ENCODE peak calls at places on chromosomes 5 and 9, in four cellular contexts. Q, A, O and U are unnamed samples.

GRCh38 chr5:180099733-180100611 is 28.4 kb upstream of the RNF130 start:
- DNase-seq in O (no peak), A (no peak), Q (no peak), U (no peak)

GRCh38 chr9:96009223-96009602 is 133.7 kb downstream of the ERCC6L2 start:
- DNase-seq in Q (no peak), A (no peak), O (no peak), U (no peak)

GRCh38 chr5:146002491-146002890 is 66.1 kb downstream of the SH3RF2 start:
- DNase-seq in O (no peak), Q (no peak), A (no peak), U (no peak)

GRCh38 chr5:38541174-38541724 is 15.2 kb downstream of the LIFR start:
- DNase-seq in A (no peak), O (no peak), Q (no peak), U (no peak)

GRCh38 chr5:180723936-180724335 is 15.9 kb downstream of the OR2Y1 start:
- DNase-seq in Q (no peak), A (no peak), O (no peak), U (no peak)

GRCh38 chr5:40733439-40733838 is 22.3 kb downstream of the TTC33 start:
- DNase-seq in A (no peak), Q (no peak), O (no peak), U (no peak)

GRCh38 chr9:31839273-31839672 is 545.2 kb upstream of the ACO1 start:
- DNase-seq in A (no peak), Q (no peak), O (no peak), U (no peak)

GRCh38 chr9:73869261-73869660 is 627.9 kb upstream of the RORB start:
- DNase-seq in O (no peak), Q (peak), A (peak), U (peak)

GRCh38 chr5:173736374-173736773 is 119.9 kb upstream of the BOD1 start:
- DNase-seq in O (no peak), Q (no peak), A (no peak), U (peak)

GRCh38 chr5:153400931-153401330 is 89.5 kb upstream of the GRIA1 start:
- DNase-seq in Q (no peak), A (no peak), O (no peak), U (no peak)

GRCh38 chr5:149782018-149782899 is 52.1 kb downstream of the PPARGC1B start:
- DNase-seq in O (no peak), Q (no peak), A (no peak), U (peak)

GRCh38 chr9:123111977-123112869 is 78.8 kb downstream of the GPR21 start:
- DNase-seq in O (no peak), Q (peak), A (no peak), U (no peak)

GRCh38 chr5:218457-219289 is 553 bp downstream of the SDHA start:
- DNase-seq in O (peak), Q (peak), A (peak), U (peak)

GRCh38 chr5:135012951-135013391 is 21.1 kb downstream of the PITX1 start:
- DNase-seq in A (no peak), O (no peak), Q (peak), U (no peak)

GRCh38 chr5:170787216-170787615 is 3.7 kb downstream of the GABRP start:
- DNase-seq in Q (no peak), O (no peak), A (no peak), U (no peak)

GRCh38 chr9:90985631-90986030 is 184.0 kb downstream of the SYK start:
- DNase-seq in A (no peak), O (no peak), Q (no peak), U (no peak)

GRCh38 chr5:3590253-3590966 is 5.2 kb upstream of the IRX1 start:
- DNase-seq in A (no peak), Q (no peak), O (no peak), U (no peak)

GRCh38 chr5:158069838-158070237 is 210.9 kb upstream of the CLINT1 start:
- DNase-seq in A (no peak), Q (no peak), O (no peak), U (no peak)

GRCh38 chr5:158070855-158071254 is 211.9 kb upstream of the CLINT1 start:
- DNase-seq in A (no peak), O (no peak), Q (no peak), U (no peak)

GRCh38 chr5:158064331-158065123 is 205.6 kb upstream of the CLINT1 start:
- DNase-seq in A (no peak), O (no peak), Q (no peak), U (no peak)

GRCh38 chr5:158074597-158074991 is 215.6 kb upstream of the CLINT1 start:
- DNase-seq in O (no peak), A (no peak), Q (no peak), U (no peak)

DNA sequence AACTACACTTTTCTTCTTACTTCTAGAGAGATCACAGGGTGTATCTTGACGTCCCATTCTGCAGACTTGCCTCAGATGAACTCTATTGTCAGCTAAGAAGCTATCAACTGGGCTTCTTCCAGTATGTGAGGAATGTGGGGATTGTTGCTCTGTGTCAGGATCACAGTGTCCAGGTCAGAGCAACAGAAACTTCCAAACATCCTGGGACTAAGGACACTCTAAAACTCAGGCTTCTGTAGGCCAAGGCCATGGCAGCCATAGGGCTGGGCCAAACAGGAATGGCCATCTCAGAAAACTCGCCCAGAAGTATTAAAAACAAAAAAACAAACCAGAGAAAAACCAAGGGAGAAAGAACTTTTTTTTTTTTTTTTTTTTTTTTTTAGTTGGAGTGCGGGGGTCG is 210.0 kb upstream of the CLINT1 start:
- DNase-seq in O (no peak), Q (no peak), A (no peak), U (no peak)
- TF ChIP-seq EP300 in O (no peak), Q (no peak), A (no peak), U (no peak)

GRCh38 chr9:27391495-27391894 is 94.5 kb upstream of the EQTN start:
- DNase-seq in Q (no peak), A (no peak), O (no peak), U (no peak)

GRCh38 chr9:27384262-27385014 is 87.5 kb upstream of the EQTN start:
- DNase-seq in O (no peak), A (no peak), Q (no peak), U (no peak)

GRCh38 chr9:27385606-27386005 is 88.7 kb upstream of the EQTN start:
- DNase-seq in Q (peak), A (no peak), O (no peak), U (no peak)

GRCh38 chr9:27386759-27387158 is 89.8 kb upstream of the EQTN start:
- DNase-seq in O (no peak), Q (no peak), A (no peak), U (no peak)

GRCh38 chr9:27387722-27388121 is 90.8 kb upstream of the EQTN start:
- DNase-seq in O (no peak), Q (no peak), A (no peak), U (no peak)
- TF ChIP-seq CTCF in O (no peak), Q (no peak), A (no peak), U (no peak)

GRCh38 chr5:11681796-11682195 is 222.4 kb downstream of the CTNND2 start:
- DNase-seq in O (no peak), Q (no peak), A (no peak), U (no peak)
- TF ChIP-seq EP300 in O (no peak), Q (no peak), A (no peak), U (no peak)

GRCh38 chr5:139404484-139404840 is 573 bp upstream of the SPATA24 start:
- DNase-seq in O (no peak), Q (no peak), A (no peak), U (no peak)
- TF ChIP-seq CTCF in O (no peak), Q (no peak), A (no peak), U (no peak)

DNA sequence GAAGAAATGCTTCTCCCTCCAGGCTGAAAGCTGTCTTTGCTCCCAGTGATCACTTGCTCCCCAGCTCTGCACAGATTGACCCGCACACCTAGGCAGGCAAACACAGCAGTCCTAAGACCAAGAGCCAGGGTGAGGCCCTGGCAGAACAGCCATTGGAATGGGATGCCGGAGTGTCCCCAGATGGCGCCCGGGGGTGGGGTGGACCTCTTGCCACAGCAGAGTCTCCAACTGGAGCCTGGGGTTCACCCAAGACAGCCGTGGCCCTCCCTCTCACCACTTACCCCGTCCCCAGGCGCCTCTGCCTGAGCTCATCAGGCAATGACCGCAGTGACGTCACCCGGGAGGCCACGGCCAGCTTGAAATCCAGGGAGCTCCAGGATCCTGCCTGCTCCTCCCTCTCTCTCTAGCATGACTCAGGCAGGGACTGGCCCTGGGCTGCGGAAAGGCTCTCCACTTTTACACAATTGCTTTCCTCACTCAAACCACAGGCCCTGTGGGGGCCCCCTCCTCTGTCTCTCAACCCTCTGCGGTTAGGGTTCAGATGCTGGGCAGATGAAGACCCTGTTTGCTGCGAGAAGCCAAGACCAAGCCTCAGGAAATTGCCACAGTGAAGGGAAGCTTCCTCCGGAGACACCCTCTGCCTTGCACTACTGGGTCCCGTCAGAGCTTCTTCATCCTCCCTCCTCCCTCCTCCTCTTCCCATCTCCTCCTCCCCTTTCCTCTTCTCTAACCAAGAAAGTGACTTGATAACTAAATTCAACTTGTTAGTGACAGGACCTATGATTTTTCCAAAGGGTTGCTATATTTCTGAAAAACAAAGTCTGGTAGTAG is 24.3 kb upstream of the PTGES start:
- DNase-seq in Q (peak), A (peak), O (peak), U (peak)
- TF ChIP-seq EP300 in Q (no peak), A (peak), O (peak), U (no peak)